ENCODE peak calls at places on chromosomes 2 and 18, in eight cellular contexts. B, J, N, O, E, S, M and D are unnamed samples. For H3K4me1 and H3K9me3, the result is how much of the 10 kb centered on the place peaks cover.

GRCh38 chr2:101630224-101630949 is 67.1 kb upstream of the MAP4K4 start:
- DNase-seq in N (no peak), E (peak), J (no peak), O (peak), M (no peak), B (no peak), S (no peak), D (no peak)

GRCh38 chr2:64876137-64876647 is 113.0 kb upstream of the SLC1A4 start:
- DNase-seq in M (no peak), O (peak), N (no peak), E (no peak), B (no peak), S (no peak), J (no peak), D (no peak)

GRCh38 chr2:241692448-241692847 is 5.8 kb upstream of the DTYMK start:
- DNase-seq in O (peak), S (no peak), N (no peak), E (no peak), J (no peak), M (no peak), B (no peak), D (no peak)

GRCh38 chr2:71465356-71465755 is 12.0 kb downstream of the DYSF start:
- DNase-seq in N (no peak), J (no peak), M (no peak), S (no peak), B (no peak), E (no peak), O (no peak), D (no peak)

GRCh38 chr18:37426536-37427080 is 139.0 kb downstream of the CELF4 start:
- DNase-seq in E (no peak), M (no peak), O (no peak), B (no peak), N (no peak), J (no peak), S (no peak), D (no peak)

GRCh38 chr2:10489842-10490555 is 41.9 kb upstream of the ODC1 start:
- DNase-seq in B (peak), J (peak), N (no peak), S (no peak), E (no peak), M (no peak), O (no peak), D (no peak)

GRCh38 chr2:55923091-55923977 is at the start of gene EFEMP1:
- DNase-seq in J (peak), B (peak), M (peak), N (peak), S (peak), O (peak), E (peak), D (peak)

GRCh38 chr2:148533685-148534084 is 110.9 kb upstream of the EPC2 start:
- DNase-seq in B (no peak), E (no peak), S (no peak), O (no peak), N (no peak), J (no peak), M (no peak), D (no peak)

GRCh38 chr2:240959941-240960308 is 38.5 kb upstream of the SNED1 start:
- DNase-seq in M (peak), B (peak), O (no peak), J (no peak), S (no peak), N (peak), E (no peak), D (no peak)

GRCh38 chr2:240958366-240959213 is 39.8 kb upstream of the SNED1 start:
- DNase-seq in M (peak), O (no peak), E (no peak), B (peak), J (no peak), N (peak), S (peak), D (no peak)

GRCh38 chr2:227191367-227191766 is 26.9 kb downstream of the COL4A3 start:
- DNase-seq in E (peak), N (no peak), M (no peak), J (no peak), O (peak), S (no peak), B (no peak), D (no peak)

GRCh38 chr18:13612111-13612997 is 114.0 kb downstream of the FAM210A start:
- DNase-seq in O (no peak), B (peak), S (no peak), M (no peak), J (no peak), E (no peak), N (no peak), D (no peak)

GRCh38 chr2:217979151-217979811 is 23.5 kb downstream of the TNS1 start:
- DNase-seq in O (no peak), N (no peak), J (peak), B (peak), E (no peak), M (no peak), S (no peak), D (no peak)

GRCh38 chr2:120958623-120959366 is 223.1 kb downstream of the GLI2 start:
- DNase-seq in O (no peak), M (no peak), B (no peak), S (no peak), N (no peak), E (no peak), J (no peak), D (no peak)

GRCh38 chr18:31591628-31592027 is at the start of gene TTR:
- DNase-seq in N (no peak), B (no peak), S (no peak), O (no peak), J (no peak), E (no peak), M (no peak), D (no peak)

GRCh38 chr2:98472132-98472650 is 27.5 kb downstream of the INPP4A start:
- DNase-seq in S (no peak), M (no peak), B (peak), N (no peak), O (no peak), E (no peak), J (no peak), D (no peak)

GRCh38 chr18:63074987-63075404 is 244.6 kb downstream of the BCL2 start:
- DNase-seq in J (peak), S (peak), B (peak), N (peak), O (peak), E (peak), M (peak), D (peak)

GRCh38 chr2:239772721-239773120 is 252.4 kb downstream of the NDUFA10 start:
- DNase-seq in B (peak), M (no peak), O (no peak), E (no peak), J (peak), S (no peak), N (no peak), D (no peak)

GRCh38 chr2:85273732-85274731 is 53.8 kb downstream of the TGOLN2 start:
- DNase-seq in N (no peak), M (no peak), S (no peak), B (peak), O (peak), J (no peak), E (no peak), D (peak)

GRCh38 chr2:10135296-10136089 is 13.0 kb downstream of the RRM2 start:
- DNase-seq in O (peak), J (no peak), S (no peak), E (no peak), N (no peak), B (peak), M (no peak), D (no peak)

GRCh38 chr2:22355816-22356433 is 1029.1 kb upstream of the KLHL29 start:
- DNase-seq in J (peak), E (no peak), M (peak), B (peak), O (peak), N (peak), S (peak), D (peak)

GRCh38 chr2:96692094-96692971 is 47.5 kb downstream of the LMAN2L start:
- DNase-seq in J (no peak), M (no peak), N (peak), E (no peak), S (no peak), O (no peak), B (peak), D (no peak)

GRCh38 chr2:223560704-223561435 is 41.3 kb downstream of the SCG2 start:
- DNase-seq in N (no peak), B (no peak), E (no peak), M (no peak), S (no peak), O (peak), J (no peak), D (no peak)

DNA sequence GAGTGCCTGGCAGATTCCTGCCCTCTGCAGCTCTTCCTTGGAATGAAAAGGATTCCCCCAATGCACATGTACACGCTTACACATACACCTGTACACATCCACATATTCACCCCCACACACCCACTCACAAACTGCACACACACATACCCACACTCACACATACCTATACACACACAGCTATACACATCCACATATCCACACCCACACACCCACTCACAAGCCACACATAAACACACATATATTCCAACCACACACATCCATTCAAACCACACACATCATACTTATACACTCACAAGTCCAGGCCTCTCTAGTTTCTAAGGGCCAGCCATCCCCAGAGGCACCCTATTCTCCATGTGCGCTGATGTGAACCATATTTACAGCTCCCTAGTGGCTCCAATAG is 9.5 kb downstream of the CYRIA start:
- DNase-seq in S (no peak), J (no peak), E (no peak), O (no peak), N (no peak), M (no peak), B (no peak), D (no peak)
- H3K4me1 ChIP-seq in S (under half), J (under half), E (half or more), O (under half), N (under half), M (half or more), B (under half), D (under half)

GRCh38 chr18:44450220-44450619 is 230.5 kb upstream of the SETBP1 start:
- DNase-seq in N (no peak), S (no peak), E (no peak), J (no peak), O (no peak), B (no peak), M (no peak), D (no peak)
- TF ChIP-seq POLR2A in N (no peak), S (no peak), E (no peak), J (no peak), O (no peak), B (no peak), M (no peak), D (no peak)

DNA sequence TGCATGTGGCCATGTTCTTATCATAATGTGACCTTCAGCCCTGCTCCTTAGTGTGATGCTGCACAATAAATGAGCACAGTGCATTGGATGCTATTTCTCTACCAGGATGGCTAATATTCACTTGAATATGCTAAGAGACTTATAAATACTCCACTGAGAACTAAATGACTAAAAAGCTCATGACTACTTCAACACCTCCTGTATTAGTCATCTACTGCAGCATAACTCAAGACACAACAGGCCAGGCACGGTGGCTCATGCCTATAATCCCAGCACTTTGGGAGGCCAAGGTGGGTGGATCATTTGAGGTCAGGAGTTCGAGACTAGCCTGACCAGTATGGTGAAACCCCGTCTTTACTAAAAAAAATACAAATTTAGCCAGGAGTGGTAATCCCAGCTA is 213.4 kb downstream of the RND3 start:
- DNase-seq in N (no peak), O (no peak), E (no peak), J (no peak), M (no peak), B (no peak), S (no peak), D (no peak)
- H3K9me3 ChIP-seq in N (under half), O (under half), E (under half), J (under half), M (under half), B (under half), S (under half), D (under half)

DNA sequence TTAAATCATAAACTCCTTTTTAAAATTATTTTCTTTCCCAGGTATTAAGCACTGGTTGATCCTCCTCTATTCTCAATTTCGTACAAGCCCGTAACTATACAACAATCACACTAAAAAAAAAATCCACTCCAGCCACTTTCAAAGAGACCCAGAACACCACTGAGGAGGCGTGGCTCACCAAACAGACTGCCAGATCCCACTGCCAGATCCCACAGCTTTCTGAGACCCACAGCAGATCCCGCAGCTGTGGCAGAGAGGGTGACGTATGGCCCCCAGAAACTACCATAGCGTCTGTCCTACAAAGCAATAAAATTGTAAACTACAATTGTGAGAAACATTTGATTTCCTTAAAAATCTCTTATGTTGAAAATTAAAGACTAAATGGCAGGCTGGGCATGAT is 230.7 kb upstream of the PXDN start:
- DNase-seq in O (no peak), E (no peak), M (no peak), B (no peak), S (peak), N (no peak), J (no peak), D (no peak)
- H3K4me1 ChIP-seq in O (under half), E (under half), M (under half), B (under half), S (under half), N (under half), J (under half), D (under half)

GRCh38 chr2:231666171-231667095 is 41.9 kb upstream of the PTMA start:
- DNase-seq in S (peak), E (peak), N (peak), M (peak), J (peak), O (peak), B (peak), D (peak)
- TF ChIP-seq POLR2A in S (peak), E (peak), N (peak), M (peak), J (peak), O (peak), B (peak), D (peak)